ENCODE peak calls at places on chromosome 1, in nine cellular contexts. I is A549; K is natural killer cell; H is CD8-positive, alpha-beta T cell; B is neural crest cell; P is brain microvascular endothelial cell; Z is endothelial cell; W is CD4-positive, alpha-beta T cell; V is epithelial cell of esophagus. N is an unnamed sample.

GRCh38 chr1:99781798-99782197 is 15.4 kb upstream of the FRRS1 start:
- DNase-seq in I (no peak), Z (no peak), K (no peak), B (no peak), P (no peak), H (no peak), V (no peak), W (no peak), N (no peak)

GRCh38 chr1:175725684-175726083 is 17.7 kb downstream of the TNR start:
- DNase-seq in Z (peak; percentile 62), B (peak; percentile 56), K (no peak), V (peak; percentile 48), P (peak; percentile 7), H (no peak), I (no peak), W (no peak), N (no peak)

GRCh38 chr1:180213401-180214177 is 16.5 kb upstream of the LHX4 start:
- DNase-seq in P (no peak), V (peak; percentile 22), W (no peak), Z (no peak), B (no peak), I (peak; percentile 69), K (peak; percentile 35), H (peak; percentile 37), N (no peak)

GRCh38 chr1:1199141-1199960 is 7.0 kb downstream of the TNFRSF18 start:
- DNase-seq in P (no peak), Z (peak; percentile 4), V (no peak), B (no peak), K (peak; percentile 24), W (no peak), H (no peak), I (no peak), N (no peak)

GRCh38 chr1:108079550-108079949 is 114.6 kb upstream of the VAV3 start:
- DNase-seq in W (peak; percentile 36), P (no peak), V (no peak), H (peak; percentile 55), Z (peak; percentile 68), I (no peak), K (peak; percentile 21), B (no peak), N (no peak)

GRCh38 chr1:200075938-200076546 is 48.5 kb downstream of the NR5A2 start:
- DNase-seq in P (peak; percentile 61), W (no peak), V (peak; percentile 71), Z (peak; percentile 17), B (no peak), I (peak; percentile 59), H (no peak), K (no peak), N (no peak)

GRCh38 chr1:28256197-28256827 is 3.0 kb upstream of the SESN2 start:
- DNase-seq in H (no peak), P (no peak), K (no peak), Z (no peak), B (no peak), I (no peak), W (no peak), V (no peak), N (no peak)

GRCh38 chr1:160676869-160677597 is 30.2 kb upstream of the SLAMF1 start:
- DNase-seq in V (no peak), Z (no peak), H (no peak), P (no peak), I (no peak), K (no peak), B (no peak), W (no peak), N (no peak)

GRCh38 chr1:63729227-63729620 is 44.6 kb upstream of the ROR1 start:
- DNase-seq in I (no peak), B (no peak), P (no peak), H (no peak), V (no peak), W (no peak), K (no peak), Z (no peak), N (no peak)

GRCh38 chr1:186620951-186621350 is 59.3 kb downstream of the PTGS2 start:
- DNase-seq in V (peak; percentile 52), K (no peak), W (no peak), B (no peak), Z (no peak), I (no peak), P (peak; percentile 90), H (no peak), N (peak; percentile 70)

GRCh38 chr1:3790501-3790923 is 5.8 kb downstream of the LRRC47 start:
- DNase-seq in Z (no peak), P (no peak), K (no peak), I (no peak), B (no peak), H (no peak), V (no peak), W (no peak), N (no peak)

GRCh38 chr1:21963477-21964217 is 13.2 kb upstream of the CELA3B start:
- DNase-seq in W (peak; percentile 79), K (peak; percentile 70), V (peak; percentile 75), P (peak; percentile 55), B (peak; percentile 93), I (peak; percentile 48), H (peak; percentile 84), Z (peak; percentile 87), N (peak; percentile 38)

GRCh38 chr1:224542783-224543440 is 73.2 kb upstream of the CNIH3 start:
- DNase-seq in Z (no peak), H (no peak), B (no peak), K (no peak), V (peak; percentile 94), I (no peak), P (peak; percentile 98), W (no peak), N (peak; percentile 26)

GRCh38 chr1:64043976-64044375 is 159.4 kb upstream of the UBE2U start:
- DNase-seq in P (peak; percentile 77), W (no peak), I (no peak), K (no peak), B (no peak), Z (no peak), V (no peak), H (no peak), N (no peak)

GRCh38 chr1:90729484-90730246 is 12.6 kb upstream of the BARHL2 start:
- DNase-seq in K (no peak), W (no peak), B (peak; percentile 81), V (no peak), I (no peak), H (no peak), P (no peak), Z (peak; percentile 91), N (no peak)
- TF ChIP-seq CTCF in K (peak; percentile 56), W (peak; percentile 34), B (peak; percentile 78), V (no peak), I (no peak), H (peak; percentile 34), P (peak; percentile 33), Z (peak; percentile 91), N (no peak)

DNA sequence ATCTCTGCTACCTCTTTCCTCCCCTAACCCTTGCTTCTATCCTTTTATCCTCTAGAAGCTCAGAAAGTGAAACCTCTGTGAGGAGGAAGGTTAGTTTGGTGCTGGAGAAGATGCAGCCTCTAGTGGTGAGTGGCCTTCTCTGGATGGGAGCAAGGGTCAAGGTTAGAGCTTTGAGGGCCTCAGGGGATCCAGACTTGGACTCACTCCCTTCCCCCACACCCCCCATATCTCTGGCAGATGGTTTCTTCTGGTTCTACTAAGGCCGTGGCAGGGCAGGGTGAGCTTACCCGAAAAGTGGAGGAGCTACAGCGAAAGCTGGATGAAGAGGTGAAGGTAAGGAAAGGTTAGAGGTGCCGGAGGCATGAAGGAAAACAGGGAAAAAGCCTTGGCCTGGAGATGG is 9.2 kb downstream of the CGN start:
- DNase-seq in I (no peak), W (no peak), Z (no peak), P (no peak), H (no peak), K (no peak), B (no peak), V (no peak), N (no peak)
- TF ChIP-seq CTCF in I (no peak), W (no peak), Z (no peak), P (no peak), H (no peak), K (no peak), B (no peak), V (no peak), N (no peak)

DNA sequence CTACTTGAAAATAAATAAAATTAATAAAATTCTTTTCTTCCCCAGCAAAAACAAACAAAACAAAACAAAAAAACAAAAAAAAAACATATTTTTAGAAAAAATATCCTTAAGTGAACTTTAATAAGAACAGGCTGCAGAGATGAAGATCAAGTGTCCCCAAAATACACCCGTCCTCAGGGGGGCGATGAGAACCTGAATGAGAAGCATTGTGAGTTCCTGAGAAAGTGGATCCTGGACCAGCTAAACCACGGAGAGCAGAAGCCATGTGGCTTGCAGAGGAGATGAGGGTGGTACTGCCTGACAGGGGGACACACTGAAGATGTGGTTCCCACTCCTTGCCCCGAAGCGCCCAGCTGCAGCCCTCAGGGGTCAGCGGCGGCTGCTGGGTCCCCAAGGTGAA is 89.3 kb downstream of the ITPKB start:
- DNase-seq in P (no peak), Z (peak; percentile 42), W (peak; percentile 53), V (peak; percentile 16), H (peak; percentile 53), I (no peak), B (no peak), K (no peak), N (no peak)
- TF ChIP-seq CTCF in P (peak; percentile 36), Z (no peak), W (peak; percentile 42), V (peak; percentile 29), H (peak; percentile 59), I (peak; percentile 24), B (peak; percentile 33), K (peak; percentile 17), N (no peak)

DNA sequence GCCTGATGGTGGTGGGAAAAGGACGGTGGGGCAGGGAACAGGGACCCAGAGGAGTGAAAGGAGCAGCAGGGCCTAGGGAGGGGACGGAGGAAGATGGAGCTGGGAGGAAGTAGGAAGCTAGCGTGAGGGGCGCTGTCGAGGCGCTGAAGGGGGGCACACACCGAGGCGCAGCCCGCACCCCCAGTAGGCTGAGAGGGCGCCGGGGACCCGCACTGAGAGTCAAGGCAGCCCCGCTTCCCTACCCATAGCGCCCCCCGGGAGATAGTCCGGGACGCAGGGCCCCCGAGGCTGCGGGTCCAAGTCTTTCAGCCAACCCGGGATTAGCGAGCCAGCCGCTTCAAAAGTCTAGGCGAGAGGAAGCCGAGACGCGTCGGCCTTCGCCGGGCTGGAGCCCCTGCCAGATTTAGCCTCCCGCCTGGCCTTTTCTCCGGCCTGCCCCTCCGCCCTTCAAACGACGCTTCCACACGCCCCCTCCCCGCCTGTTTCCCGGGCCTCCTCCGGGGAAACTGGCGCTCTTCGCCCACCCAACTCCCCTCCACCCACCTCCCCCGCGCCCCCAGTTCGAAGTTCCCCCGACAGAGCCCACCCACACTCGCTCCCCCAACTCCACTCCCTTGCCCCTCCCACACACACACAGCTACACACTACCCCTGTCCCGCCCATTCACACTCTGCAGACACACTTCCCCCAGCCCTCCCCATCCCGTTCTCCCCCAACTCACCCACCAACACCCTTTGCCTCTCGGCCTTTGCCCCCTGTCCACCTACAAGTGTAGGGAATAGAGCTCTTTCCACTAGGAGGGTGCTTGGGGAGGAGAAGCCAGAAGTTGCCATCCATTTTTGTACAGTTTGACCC is 7.8 kb upstream of the PROX1 start:
- DNase-seq in B (peak; percentile 22), K (no peak), V (no peak), Z (no peak), I (no peak), W (no peak), H (no peak), P (no peak), N (no peak)
- TF ChIP-seq CTCF in B (no peak), K (no peak), V (no peak), Z (no peak), I (no peak), W (no peak), H (no peak), P (peak; percentile 22), N (no peak)